ENCODE peak calls at places on chromosomes 12 and 14, in six cellular contexts. One of them, this sample, is unnamed.

GRCh38 chr12:55720894-55721444 is 776 bp downstream of the RDH5 start:
- DNase-seq in CD14-positive monocyte: no peak
- DNase-seq in HFFc6: peak
- DNase-seq in CD8-positive, alpha-beta T cell: no peak
- DNase-seq in tibial nerve: peak
- DNase-seq in GM13977: no peak
- DNase-seq in this sample: no peak

GRCh38 chr14:77475432-77476115 is 17.7 kb downstream of the AHSA1 start:
- DNase-seq in CD8-positive, alpha-beta T cell: no peak
- DNase-seq in tibial nerve: no peak
- DNase-seq in GM13977: no peak
- DNase-seq in CD14-positive monocyte: no peak
- DNase-seq in HFFc6: no peak
- DNase-seq in this sample: no peak

GRCh38 chr12:3885179-3886094 is 12.2 kb upstream of the PARP11 start:
- DNase-seq in HFFc6: peak
- DNase-seq in tibial nerve: no peak
- DNase-seq in GM13977: peak
- DNase-seq in CD8-positive, alpha-beta T cell: peak
- DNase-seq in CD14-positive monocyte: no peak
- DNase-seq in this sample: no peak

GRCh38 chr12:57632369-57632897 is 568 bp downstream of the B4GALNT1 start:
- DNase-seq in tibial nerve: no peak
- DNase-seq in CD14-positive monocyte: no peak
- DNase-seq in CD8-positive, alpha-beta T cell: no peak
- DNase-seq in HFFc6: no peak
- DNase-seq in GM13977: peak
- DNase-seq in this sample: peak

GRCh38 chr14:68124885-68125731 is 305.5 kb downstream of the RAD51B start:
- DNase-seq in HFFc6: peak
- DNase-seq in GM13977: no peak
- DNase-seq in CD14-positive monocyte: no peak
- DNase-seq in CD8-positive, alpha-beta T cell: no peak
- DNase-seq in tibial nerve: no peak
- DNase-seq in this sample: no peak

GRCh38 chr14:54252072-54252730 is 144.6 kb upstream of the CDKN3 start:
- DNase-seq in GM13977: no peak
- DNase-seq in HFFc6: peak
- DNase-seq in CD14-positive monocyte: no peak
- DNase-seq in tibial nerve: no peak
- DNase-seq in CD8-positive, alpha-beta T cell: no peak
- DNase-seq in this sample: no peak

GRCh38 chr14:100285021-100285912 is 21.0 kb downstream of the SLC25A29 start:
- DNase-seq in CD14-positive monocyte: peak
- DNase-seq in CD8-positive, alpha-beta T cell: peak
- DNase-seq in HFFc6: peak
- DNase-seq in GM13977: peak
- DNase-seq in tibial nerve: no peak
- DNase-seq in this sample: peak

GRCh38 chr12:56411781-56412639 is 37.2 kb downstream of the TIMELESS start:
- DNase-seq in HFFc6: no peak
- DNase-seq in CD14-positive monocyte: no peak
- DNase-seq in GM13977: no peak
- DNase-seq in CD8-positive, alpha-beta T cell: no peak
- DNase-seq in tibial nerve: no peak
- DNase-seq in this sample: no peak

GRCh38 chr14:74792249-74793039 is 29.3 kb downstream of the YLPM1 start:
- DNase-seq in GM13977: no peak
- DNase-seq in HFFc6: no peak
- DNase-seq in tibial nerve: no peak
- DNase-seq in CD8-positive, alpha-beta T cell: no peak
- DNase-seq in CD14-positive monocyte: no peak
- DNase-seq in this sample: no peak

GRCh38 chr12:7265251-7265650 is 38.6 kb upstream of the ACSM4 start:
- DNase-seq in HFFc6: no peak
- DNase-seq in tibial nerve: no peak
- DNase-seq in GM13977: no peak
- DNase-seq in CD14-positive monocyte: no peak
- DNase-seq in CD8-positive, alpha-beta T cell: no peak
- DNase-seq in this sample: no peak

GRCh38 chr12:102971227-102971626 is 13.8 kb downstream of the ASCL1 start:
- DNase-seq in GM13977: no peak
- DNase-seq in CD8-positive, alpha-beta T cell: no peak
- DNase-seq in tibial nerve: no peak
- DNase-seq in CD14-positive monocyte: no peak
- DNase-seq in HFFc6: no peak
- DNase-seq in this sample: no peak

GRCh38 chr12:85676816-85677749 is 159.1 kb downstream of the RASSF9 start:
- DNase-seq in tibial nerve: no peak
- DNase-seq in HFFc6: no peak
- DNase-seq in GM13977: no peak
- DNase-seq in CD14-positive monocyte: no peak
- DNase-seq in CD8-positive, alpha-beta T cell: no peak
- DNase-seq in this sample: no peak

GRCh38 chr14:34161351-34162169 is 210.7 kb upstream of the EGLN3 start:
- DNase-seq in CD8-positive, alpha-beta T cell: no peak
- DNase-seq in CD14-positive monocyte: no peak
- DNase-seq in GM13977: no peak
- DNase-seq in tibial nerve: no peak
- DNase-seq in HFFc6: no peak
- DNase-seq in this sample: no peak

DNA sequence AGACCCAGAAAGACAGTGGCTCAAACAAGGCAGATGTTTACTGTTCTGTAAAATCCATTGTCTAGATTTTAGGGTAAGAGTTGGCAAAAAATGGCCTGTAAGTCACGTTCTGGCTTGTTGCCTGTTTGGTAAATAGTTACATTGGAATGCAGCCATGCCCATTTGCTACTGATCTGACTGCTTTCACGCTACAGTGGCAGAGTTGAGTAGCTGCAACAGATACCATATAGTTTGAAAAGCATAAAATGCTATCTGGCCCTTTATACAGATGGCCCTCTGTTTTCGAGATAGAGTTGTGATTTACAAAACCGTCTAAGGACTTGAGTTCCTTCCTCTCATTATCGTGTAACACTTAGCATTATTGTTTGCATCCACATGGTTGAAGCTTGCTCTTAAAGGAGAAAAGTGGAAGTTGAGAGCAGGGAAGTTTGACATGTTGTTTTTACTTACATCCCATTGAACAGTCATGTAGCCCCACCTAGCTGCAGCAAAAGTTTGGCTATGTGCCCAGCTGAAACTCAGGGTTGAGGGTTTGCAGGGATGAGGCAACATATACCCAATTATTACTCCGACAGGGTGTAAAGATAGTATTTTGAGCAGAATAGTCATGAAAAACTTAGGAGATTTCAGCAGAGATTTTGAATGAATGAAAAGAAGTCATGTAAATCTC is 11.3 kb upstream of the SCFD1 start:
- DNase-seq in GM13977: no peak
- DNase-seq in HFFc6: peak
- DNase-seq in CD14-positive monocyte: peak
- DNase-seq in tibial nerve: no peak
- DNase-seq in CD8-positive, alpha-beta T cell: no peak
- DNase-seq in this sample: no peak
- TF ChIP-seq CTCF in GM13977: peak
- TF ChIP-seq CTCF in HFFc6: peak
- TF ChIP-seq CTCF in CD14-positive monocyte: peak
- TF ChIP-seq CTCF in tibial nerve: no peak
- TF ChIP-seq CTCF in CD8-positive, alpha-beta T cell: no peak
- TF ChIP-seq CTCF in this sample: no peak

GRCh38 chr12:44317651-44318126 is 481.8 kb downstream of the TMEM117 start:
- DNase-seq in GM13977: peak
- DNase-seq in CD8-positive, alpha-beta T cell: no peak
- DNase-seq in CD14-positive monocyte: no peak
- DNase-seq in HFFc6: peak
- DNase-seq in tibial nerve: no peak
- DNase-seq in this sample: no peak
- TF ChIP-seq CTCF in GM13977: peak
- TF ChIP-seq CTCF in CD8-positive, alpha-beta T cell: no peak
- TF ChIP-seq CTCF in CD14-positive monocyte: no peak
- TF ChIP-seq CTCF in HFFc6: peak
- TF ChIP-seq CTCF in tibial nerve: no peak
- TF ChIP-seq CTCF in this sample: no peak

GRCh38 chr14:64467131-64467530 is 1.8 kb downstream of the AKAP5 start:
- DNase-seq in GM13977: no peak
- DNase-seq in CD14-positive monocyte: no peak
- DNase-seq in tibial nerve: no peak
- DNase-seq in HFFc6: no peak
- DNase-seq in CD8-positive, alpha-beta T cell: no peak
- DNase-seq in this sample: no peak

GRCh38 chr14:64463873-64464272 is 1.4 kb upstream of the AKAP5 start:
- DNase-seq in CD8-positive, alpha-beta T cell: no peak
- DNase-seq in HFFc6: no peak
- DNase-seq in GM13977: no peak
- DNase-seq in CD14-positive monocyte: no peak
- DNase-seq in tibial nerve: no peak
- DNase-seq in this sample: no peak

GRCh38 chr14:64464695-64465094 is 604 bp upstream of the AKAP5 start:
- DNase-seq in HFFc6: no peak
- DNase-seq in tibial nerve: no peak
- DNase-seq in CD14-positive monocyte: no peak
- DNase-seq in CD8-positive, alpha-beta T cell: no peak
- DNase-seq in GM13977: no peak
- DNase-seq in this sample: no peak

GRCh38 chr14:64465208-64465821 is at the start of gene AKAP5:
- DNase-seq in tibial nerve: no peak
- DNase-seq in GM13977: peak
- DNase-seq in CD8-positive, alpha-beta T cell: peak
- DNase-seq in CD14-positive monocyte: no peak
- DNase-seq in HFFc6: no peak
- DNase-seq in this sample: peak

GRCh38 chr14:64465856-64466554 is 706 bp downstream of the AKAP5 start:
- DNase-seq in tibial nerve: no peak
- DNase-seq in CD8-positive, alpha-beta T cell: no peak
- DNase-seq in GM13977: no peak
- DNase-seq in CD14-positive monocyte: no peak
- DNase-seq in HFFc6: peak
- DNase-seq in this sample: no peak
- TF ChIP-seq CTCF in tibial nerve: no peak
- TF ChIP-seq CTCF in CD8-positive, alpha-beta T cell: no peak
- TF ChIP-seq CTCF in GM13977: no peak
- TF ChIP-seq CTCF in CD14-positive monocyte: no peak
- TF ChIP-seq CTCF in HFFc6: peak
- TF ChIP-seq CTCF in this sample: no peak

GRCh38 chr12:111368684-111369495 is at the start of gene PHETA1:
- DNase-seq in CD14-positive monocyte: peak
- DNase-seq in HFFc6: peak
- DNase-seq in tibial nerve: peak
- DNase-seq in GM13977: peak
- DNase-seq in CD8-positive, alpha-beta T cell: peak
- DNase-seq in this sample: peak
- TF ChIP-seq CTCF in CD14-positive monocyte: no peak
- TF ChIP-seq CTCF in HFFc6: no peak
- TF ChIP-seq CTCF in tibial nerve: no peak
- TF ChIP-seq CTCF in GM13977: no peak
- TF ChIP-seq CTCF in CD8-positive, alpha-beta T cell: no peak
- TF ChIP-seq CTCF in this sample: no peak

GRCh38 chr12:89906824-89907223 is 198.2 kb upstream of the ATP2B1 start:
- DNase-seq in CD8-positive, alpha-beta T cell: no peak
- DNase-seq in HFFc6: no peak
- DNase-seq in CD14-positive monocyte: no peak
- DNase-seq in GM13977: no peak
- DNase-seq in tibial nerve: no peak
- DNase-seq in this sample: no peak
- TF ChIP-seq CTCF in CD8-positive, alpha-beta T cell: no peak
- TF ChIP-seq CTCF in HFFc6: no peak
- TF ChIP-seq CTCF in CD14-positive monocyte: no peak
- TF ChIP-seq CTCF in GM13977: no peak
- TF ChIP-seq CTCF in tibial nerve: no peak
- TF ChIP-seq CTCF in this sample: no peak

GRCh38 chr12:110028323-110028722 is 20.0 kb downstream of the C12orf76 start:
- DNase-seq in GM13977: no peak
- DNase-seq in HFFc6: no peak
- DNase-seq in CD8-positive, alpha-beta T cell: no peak
- DNase-seq in CD14-positive monocyte: no peak
- DNase-seq in tibial nerve: no peak
- DNase-seq in this sample: no peak

GRCh38 chr12:110020956-110021355 is 21.7 kb downstream of the ANKRD13A start:
- DNase-seq in HFFc6: no peak
- DNase-seq in GM13977: no peak
- DNase-seq in tibial nerve: no peak
- DNase-seq in CD8-positive, alpha-beta T cell: no peak
- DNase-seq in CD14-positive monocyte: no peak
- DNase-seq in this sample: no peak

GRCh38 chr12:110023634-110024023 is 24.4 kb downstream of the ANKRD13A start:
- DNase-seq in GM13977: no peak
- DNase-seq in CD8-positive, alpha-beta T cell: no peak
- DNase-seq in tibial nerve: no peak
- DNase-seq in CD14-positive monocyte: no peak
- DNase-seq in HFFc6: no peak
- DNase-seq in this sample: no peak

GRCh38 chr12:110022980-110023633 is 23.9 kb downstream of the ANKRD13A start:
- DNase-seq in tibial nerve: no peak
- DNase-seq in GM13977: no peak
- DNase-seq in CD8-positive, alpha-beta T cell: no peak
- DNase-seq in CD14-positive monocyte: no peak
- DNase-seq in HFFc6: peak
- DNase-seq in this sample: no peak
- TF ChIP-seq CTCF in tibial nerve: no peak
- TF ChIP-seq CTCF in GM13977: no peak
- TF ChIP-seq CTCF in CD8-positive, alpha-beta T cell: no peak
- TF ChIP-seq CTCF in CD14-positive monocyte: no peak
- TF ChIP-seq CTCF in HFFc6: no peak
- TF ChIP-seq CTCF in this sample: no peak

DNA sequence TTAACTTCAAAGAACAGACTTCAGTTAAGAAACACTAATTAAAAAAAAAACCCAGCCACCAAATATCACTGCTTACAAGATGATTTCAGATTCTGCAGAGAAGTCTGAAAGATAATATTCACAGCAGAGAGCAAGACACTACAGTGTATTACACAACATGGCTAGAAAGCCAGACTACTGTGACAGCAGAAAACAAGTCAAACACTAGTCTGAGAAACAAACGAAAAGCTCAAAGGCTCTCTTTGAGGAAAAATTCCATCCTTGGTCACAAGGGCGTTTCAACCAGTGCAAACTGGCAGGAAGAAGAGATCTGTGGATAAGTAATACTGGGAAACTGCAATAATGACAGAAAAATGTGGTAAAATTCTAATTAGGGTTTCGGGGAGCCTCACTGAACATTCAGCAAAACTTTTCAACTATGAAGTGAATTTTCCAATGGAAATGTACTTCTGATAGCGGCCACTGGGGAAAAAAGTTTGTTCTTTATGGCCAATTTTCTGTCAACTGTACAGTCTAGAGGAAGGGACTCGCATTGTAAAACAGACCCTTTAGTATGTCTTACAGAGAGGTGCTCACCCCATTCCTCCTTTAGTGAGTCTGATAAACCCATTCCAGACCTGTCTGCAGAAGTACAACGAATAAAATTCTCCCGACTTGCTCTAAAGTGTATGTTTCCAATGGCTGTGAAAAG is 50.4 kb downstream of the ACADS start:
- DNase-seq in tibial nerve: no peak
- DNase-seq in HFFc6: no peak
- DNase-seq in CD8-positive, alpha-beta T cell: no peak
- DNase-seq in GM13977: no peak
- DNase-seq in CD14-positive monocyte: no peak
- DNase-seq in this sample: no peak
- TF ChIP-seq CTCF in tibial nerve: peak
- TF ChIP-seq CTCF in HFFc6: peak
- TF ChIP-seq CTCF in CD8-positive, alpha-beta T cell: no peak
- TF ChIP-seq CTCF in GM13977: no peak
- TF ChIP-seq CTCF in CD14-positive monocyte: peak
- TF ChIP-seq CTCF in this sample: no peak